ENCODE peak calls at places on chromosomes 2 and 18, in ten cellular contexts. M, U, T, B, D, G, A, Q, J and O are unnamed samples. For H3K4me1, the result is how much of the 10 kb centered on the place peaks cover.

GRCh38 chr18:55003695-55004094 is 44.4 kb upstream of the CCDC68 start:
- DNase-seq in M (no peak), U (no peak), T (no peak), B (no peak), D (no peak), G (no peak), A (peak), Q (no peak), J (no peak), O (no peak)

GRCh38 chr2:146147448-146148012 is 1627.6 kb upstream of the ZEB2 start:
- DNase-seq in M (no peak), U (no peak), T (no peak), B (no peak), D (no peak), G (no peak), A (no peak), Q (no peak), J (no peak), O (no peak)

GRCh38 chr2:224925822-224926124 is 116.5 kb downstream of the DOCK10 start:
- DNase-seq in M (no peak), U (no peak), T (no peak), B (peak), D (no peak), G (no peak), A (no peak), Q (no peak), J (no peak), O (no peak)

GRCh38 chr2:73939419-73939818 is 12.7 kb downstream of the DGUOK start:
- DNase-seq in M (no peak), U (no peak), T (no peak), B (peak), D (peak), G (peak), A (peak), Q (peak), J (no peak), O (no peak)

GRCh38 chr2:159996792-159997546 is 65.4 kb downstream of the PLA2R1 start:
- DNase-seq in M (no peak), U (no peak), T (no peak), B (no peak), D (no peak), G (no peak), A (peak), Q (no peak), J (no peak), O (no peak)

GRCh38 chr2:241808701-241809382 is at the start of gene NEU4:
- DNase-seq in M (no peak), U (no peak), T (no peak), B (no peak), D (no peak), G (no peak), A (no peak), Q (peak), J (no peak), O (no peak)

GRCh38 chr2:223925106-223925505 is 20.0 kb downstream of the WDFY1 start:
- DNase-seq in M (no peak), U (no peak), T (no peak), B (peak), D (no peak), G (no peak), A (peak), Q (no peak), J (no peak), O (no peak)

GRCh38 chr2:42345986-42346385 is 15.0 kb downstream of the COX7A2L start:
- DNase-seq in M (no peak), U (no peak), T (no peak), B (no peak), D (no peak), G (no peak), A (no peak), Q (no peak), J (no peak), O (no peak)

GRCh38 chr2:75284345-75284744 is 85.0 kb upstream of the TACR1 start:
- DNase-seq in M (no peak), U (no peak), T (no peak), B (no peak), D (no peak), G (no peak), A (no peak), Q (no peak), J (no peak), O (no peak)

GRCh38 chr2:156944871-156945270 is 312.6 kb upstream of the GALNT5 start:
- DNase-seq in M (no peak), U (no peak), T (no peak), B (no peak), D (no peak), G (no peak), A (no peak), Q (no peak), J (no peak), O (no peak)

GRCh38 chr18:39751161-39751560 is 2185.6 kb upstream of the CELF4 start:
- DNase-seq in M (no peak), U (no peak), T (no peak), B (no peak), D (no peak), G (no peak), A (peak), Q (no peak), J (no peak), O (no peak)

GRCh38 chr2:60745761-60746160 is 10.3 kb upstream of the PAPOLG start:
- DNase-seq in M (no peak), U (no peak), T (no peak), B (no peak), D (no peak), G (no peak), A (no peak), Q (no peak), J (no peak), O (no peak)

GRCh38 chr2:235551965-235552364 is 58.1 kb downstream of the AGAP1 start:
- DNase-seq in M (no peak), U (no peak), T (peak), B (peak), D (peak), G (no peak), A (no peak), Q (peak), J (peak), O (no peak)

GRCh38 chr2:62263076-62263475 is 67.2 kb downstream of the B3GNT2 start:
- DNase-seq in M (no peak), U (no peak), T (no peak), B (no peak), D (no peak), G (no peak), A (no peak), Q (no peak), J (no peak), O (no peak)

GRCh38 chr2:230541934-230542380 is 126.0 kb downstream of the SP100 start:
- DNase-seq in M (no peak), U (no peak), T (no peak), B (peak), D (no peak), G (no peak), A (no peak), Q (no peak), J (no peak), O (no peak)

GRCh38 chr2:46580416-46580815 is 101.1 kb downstream of the TMEM247 start:
- DNase-seq in M (no peak), U (no peak), T (no peak), B (no peak), D (no peak), G (no peak), A (no peak), Q (no peak), J (no peak), O (no peak)

GRCh38 chr18:49734836-49735235 is 78.5 kb downstream of the ACAA2 start:
- DNase-seq in M (no peak), U (no peak), T (no peak), B (no peak), D (no peak), G (no peak), A (no peak), Q (no peak), J (no peak), O (no peak)

GRCh38 chr18:27202771-27203170 is 17.7 kb upstream of the CHST9 start:
- DNase-seq in M (no peak), U (no peak), T (no peak), B (peak), D (no peak), G (no peak), A (no peak), Q (no peak), J (no peak), O (no peak)

GRCh38 chr2:203637819-203638167 is 68.6 kb upstream of the CD28 start:
- DNase-seq in M (no peak), U (no peak), T (no peak), B (no peak), D (no peak), G (no peak), A (no peak), Q (no peak), J (no peak), O (no peak)

GRCh38 chr2:98148968-98149697 is 62.2 kb downstream of the VWA3B start:
- DNase-seq in M (no peak), U (no peak), T (no peak), B (peak), D (peak), G (peak), A (peak), Q (no peak), J (no peak), O (peak)

GRCh38 chr18:50401888-50402287 is 27.0 kb downstream of the SKA1 start:
- DNase-seq in M (no peak), U (no peak), T (peak), B (peak), D (peak), G (peak), A (no peak), Q (peak), J (peak), O (peak)

GRCh38 chr18:12886498-12887126 is 2.6 kb upstream of the PTPN2 start:
- DNase-seq in M (no peak), U (no peak), T (no peak), B (peak), D (no peak), G (no peak), A (peak), Q (no peak), J (no peak), O (no peak)

GRCh38 chr2:200320344-200320743 is 13.9 kb downstream of the SPATS2L start:
- DNase-seq in M (no peak), U (no peak), T (no peak), B (peak), D (no peak), G (no peak), A (no peak), Q (no peak), J (no peak), O (no peak)

GRCh38 chr2:219451626-219452360 is 17.1 kb downstream of the SPEG start:
- DNase-seq in M (peak), U (no peak), T (no peak), B (no peak), D (no peak), G (no peak), A (no peak), Q (peak), J (no peak), O (no peak)

GRCh38 chr2:216855614-216856013 is 4.2 kb downstream of the TNP1 start:
- DNase-seq in M (no peak), U (no peak), T (no peak), B (no peak), D (no peak), G (no peak), A (no peak), Q (no peak), J (no peak), O (no peak)

GRCh38 chr2:212928681-212929080 is 222.7 kb downstream of the IKZF2 start:
- DNase-seq in M (no peak), U (no peak), T (no peak), B (no peak), D (no peak), G (no peak), A (peak), Q (no peak), J (no peak), O (no peak)

GRCh38 chr2:126858013-126858412 is 40.7 kb upstream of the TEX51 start:
- DNase-seq in M (no peak), U (no peak), T (no peak), B (no peak), D (no peak), G (no peak), A (no peak), Q (no peak), J (no peak), O (no peak)

GRCh38 chr2:6999161-6999877 is 82.1 kb downstream of the RNF144A start:
- DNase-seq in M (no peak), U (no peak), T (no peak), B (no peak), D (no peak), G (no peak), A (no peak), Q (no peak), J (no peak), O (no peak)

DNA sequence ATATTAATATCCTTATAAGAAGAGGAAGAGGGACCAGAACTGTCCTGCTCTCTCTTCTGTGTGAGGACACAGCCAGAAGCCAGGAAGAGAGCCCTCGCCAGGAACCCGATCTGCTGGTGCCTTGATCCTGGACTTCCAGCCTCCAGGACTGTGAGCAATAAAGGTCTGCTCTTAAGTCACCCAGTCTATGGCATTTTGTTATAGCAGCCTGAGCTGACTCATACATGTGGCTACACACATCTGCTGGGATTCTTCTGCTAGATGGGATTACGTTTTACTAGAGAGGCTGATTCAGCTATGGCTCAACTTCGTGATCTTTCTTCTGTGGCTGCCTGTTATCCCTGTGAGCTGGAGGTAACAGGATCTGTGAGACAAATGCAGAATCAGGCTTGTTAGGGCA is 29.6 kb downstream of the ARL4C start:
- DNase-seq in M (no peak), U (no peak), T (no peak), B (peak), D (no peak), G (no peak), A (no peak), Q (no peak), J (no peak), O (no peak)
- H3K4me1 ChIP-seq in M (under half), U (under half), T (under half), B (under half), D (under half), G (under half), A (under half), Q (under half), J (under half), O (under half)

DNA sequence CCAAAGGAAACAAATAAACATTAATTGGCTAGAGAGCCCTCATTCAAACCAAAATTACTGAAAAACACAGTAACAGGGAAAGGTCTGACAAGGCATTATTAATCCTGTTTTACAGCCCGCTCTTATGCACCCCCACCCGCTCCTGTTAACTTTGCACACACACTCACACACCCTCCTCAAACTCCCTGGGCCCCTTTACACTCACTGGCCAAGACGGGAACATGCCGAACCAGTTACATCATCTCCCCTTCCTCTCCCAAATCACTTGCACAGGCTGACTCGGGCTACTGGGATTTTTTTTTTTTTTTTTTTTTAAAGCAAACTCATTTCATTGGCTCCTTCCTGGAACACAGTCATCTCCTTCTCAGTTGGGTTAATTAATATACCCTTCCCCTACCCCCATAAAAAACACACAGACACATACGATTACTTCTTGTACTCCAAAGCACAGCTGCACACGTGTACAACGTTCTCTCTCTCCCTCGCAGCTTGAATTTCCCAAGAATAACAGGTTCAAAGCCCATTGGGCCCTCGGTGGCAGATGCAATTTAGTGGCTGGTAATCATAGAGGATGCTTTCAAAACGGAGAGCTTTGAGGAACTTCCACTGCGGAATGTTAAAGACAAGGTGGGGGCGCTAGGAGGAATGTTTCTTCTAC is 31.8 kb downstream of the KLF7 start:
- DNase-seq in M (peak), U (no peak), T (peak), B (no peak), D (no peak), G (no peak), A (no peak), Q (peak), J (no peak), O (no peak)
- H3K4me1 ChIP-seq in M (half or more), U (half or more), T (under half), B (under half), D (under half), G (under half), A (under half), Q (half or more), J (under half), O (under half)

GRCh38 chr2:172484253-172484652 is 56.9 kb downstream of the ITGA6 start:
- DNase-seq in M (no peak), U (no peak), T (peak), B (no peak), D (no peak), G (peak), A (peak), Q (no peak), J (no peak), O (no peak)

GRCh38 chr2:172480301-172481218 is 53.2 kb downstream of the ITGA6 start:
- DNase-seq in M (no peak), U (no peak), T (peak), B (no peak), D (no peak), G (no peak), A (peak), Q (no peak), J (peak), O (no peak)

GRCh38 chr2:172481507-172482262 is 54.3 kb downstream of the ITGA6 start:
- DNase-seq in M (no peak), U (no peak), T (no peak), B (no peak), D (no peak), G (no peak), A (no peak), Q (no peak), J (no peak), O (no peak)

GRCh38 chr2:172488556-172488955 is 61.2 kb downstream of the ITGA6 start:
- DNase-seq in M (no peak), U (no peak), T (no peak), B (no peak), D (no peak), G (no peak), A (no peak), Q (no peak), J (no peak), O (no peak)

DNA sequence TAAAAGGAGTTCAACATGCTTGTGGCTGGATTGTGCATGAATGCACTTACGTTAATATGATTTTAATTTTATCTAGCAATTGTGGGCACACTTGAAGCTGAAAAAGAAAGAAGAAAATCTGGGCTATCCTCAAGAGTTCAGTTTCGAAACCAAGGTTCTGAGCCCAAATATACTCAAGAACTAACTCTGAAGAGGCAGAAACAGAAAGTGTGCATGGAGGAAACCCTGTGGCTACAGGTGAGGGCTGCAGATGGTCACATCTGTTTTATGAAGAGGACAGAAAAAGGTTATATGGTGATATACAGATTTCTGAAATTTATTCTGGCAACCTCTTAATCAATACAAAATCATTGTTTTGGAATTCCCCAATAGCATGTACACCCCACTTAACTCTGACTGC is 57.3 kb downstream of the ITGA6 start:
- DNase-seq in M (no peak), U (no peak), T (no peak), B (no peak), D (no peak), G (no peak), A (no peak), Q (no peak), J (no peak), O (no peak)
- H3K4me1 ChIP-seq in M (under half), U (under half), T (under half), B (under half), D (under half), G (half or more), A (under half), Q (under half), J (under half), O (under half)

GRCh38 chr2:119490106-119490505 is 34.2 kb downstream of the SCTR start:
- DNase-seq in M (no peak), U (no peak), T (peak), B (no peak), D (no peak), G (no peak), A (no peak), Q (no peak), J (no peak), O (no peak)
- H3K4me1 ChIP-seq in M (under half), U (under half), T (half or more), B (under half), D (half or more), G (under half), A (under half), Q (under half), J (under half), O (under half)

GRCh38 chr18:35343488-35343935 is 708 bp downstream of the ZNF24 start:
- DNase-seq in M (no peak), U (no peak), T (no peak), B (no peak), D (no peak), G (no peak), A (no peak), Q (no peak), J (no peak), O (no peak)
- H3K4me1 ChIP-seq in M (under half), U (under half), T (under half), B (under half), D (half or more), G (under half), A (under half), Q (under half), J (under half), O (under half)